ENCODE peak calls at places on chromosomes 13 and 19, in seven cellular contexts. One of them, this sample, is unnamed.

GRCh38 chr19:19566306-19566705 is 28.2 kb downstream of the CILP2 start:
- DNase-seq in EH: peak; percentile 75
- DNase-seq in AG09309: no peak
- DNase-seq in iris pigment epithelial cell: peak; percentile 56
- DNase-seq in hippocampal formation: no peak
- DNase-seq in activated CD8-positive, alpha-beta memory T cell treated with anti-CD3 and anti-CD28 coated beads, Interleukin-2, amount 10 ng/mL, durations not matched to agents 7 days and 5 days: no peak
- DNase-seq in GM04504: no peak
- DNase-seq in this sample: no peak

GRCh38 chr19:34317311-34317927 is 47.6 kb upstream of the GPI start:
- DNase-seq in EH: no peak
- DNase-seq in AG09309: no peak
- DNase-seq in iris pigment epithelial cell: peak; percentile 32
- DNase-seq in hippocampal formation: no peak
- DNase-seq in activated CD8-positive, alpha-beta memory T cell treated with anti-CD3 and anti-CD28 coated beads, Interleukin-2, amount 10 ng/mL, durations not matched to agents 7 days and 5 days: no peak
- DNase-seq in GM04504: no peak
- DNase-seq in this sample: no peak

GRCh38 chr19:20423381-20424207 is 142.0 kb downstream of the ZNF737 start:
- DNase-seq in EH: peak; percentile 72
- DNase-seq in AG09309: no peak
- DNase-seq in iris pigment epithelial cell: peak; percentile 86
- DNase-seq in hippocampal formation: peak; percentile 46
- DNase-seq in activated CD8-positive, alpha-beta memory T cell treated with anti-CD3 and anti-CD28 coated beads, Interleukin-2, amount 10 ng/mL, durations not matched to agents 7 days and 5 days: peak; percentile 68
- DNase-seq in GM04504: peak; percentile 55
- DNase-seq in this sample: no peak

GRCh38 chr19:3964256-3965194 is 6.4 kb downstream of the DAPK3 start:
- DNase-seq in EH: no peak
- DNase-seq in AG09309: no peak
- DNase-seq in iris pigment epithelial cell: no peak
- DNase-seq in hippocampal formation: no peak
- DNase-seq in activated CD8-positive, alpha-beta memory T cell treated with anti-CD3 and anti-CD28 coated beads, Interleukin-2, amount 10 ng/mL, durations not matched to agents 7 days and 5 days: no peak
- DNase-seq in GM04504: no peak
- DNase-seq in this sample: no peak

GRCh38 chr13:112465251-112466131 is 89.3 kb downstream of the SPACA7 start:
- DNase-seq in EH: no peak
- DNase-seq in AG09309: no peak
- DNase-seq in iris pigment epithelial cell: no peak
- DNase-seq in hippocampal formation: no peak
- DNase-seq in activated CD8-positive, alpha-beta memory T cell treated with anti-CD3 and anti-CD28 coated beads, Interleukin-2, amount 10 ng/mL, durations not matched to agents 7 days and 5 days: peak; percentile 21
- DNase-seq in GM04504: no peak
- DNase-seq in this sample: no peak

GRCh38 chr13:34371645-34372044 is 553.7 kb downstream of the RFC3 start:
- DNase-seq in EH: no peak
- DNase-seq in AG09309: no peak
- DNase-seq in iris pigment epithelial cell: no peak
- DNase-seq in hippocampal formation: no peak
- DNase-seq in activated CD8-positive, alpha-beta memory T cell treated with anti-CD3 and anti-CD28 coated beads, Interleukin-2, amount 10 ng/mL, durations not matched to agents 7 days and 5 days: no peak
- DNase-seq in GM04504: no peak
- DNase-seq in this sample: no peak

GRCh38 chr13:98396071-98396710 is 180.7 kb downstream of the STK24 start:
- DNase-seq in EH: no peak
- DNase-seq in AG09309: no peak
- DNase-seq in iris pigment epithelial cell: peak; percentile 12
- DNase-seq in hippocampal formation: no peak
- DNase-seq in activated CD8-positive, alpha-beta memory T cell treated with anti-CD3 and anti-CD28 coated beads, Interleukin-2, amount 10 ng/mL, durations not matched to agents 7 days and 5 days: no peak
- DNase-seq in GM04504: no peak
- DNase-seq in this sample: no peak

GRCh38 chr13:93614776-93615175 is 388.2 kb downstream of the GPC6 start:
- DNase-seq in EH: no peak
- DNase-seq in AG09309: no peak
- DNase-seq in iris pigment epithelial cell: no peak
- DNase-seq in hippocampal formation: no peak
- DNase-seq in activated CD8-positive, alpha-beta memory T cell treated with anti-CD3 and anti-CD28 coated beads, Interleukin-2, amount 10 ng/mL, durations not matched to agents 7 days and 5 days: no peak
- DNase-seq in GM04504: no peak
- DNase-seq in this sample: no peak

GRCh38 chr13:114264886-114265611 is 16.4 kb upstream of the UPF3A start:
- DNase-seq in EH: peak; percentile 92
- DNase-seq in AG09309: peak; percentile 44
- DNase-seq in iris pigment epithelial cell: peak; percentile 76
- DNase-seq in hippocampal formation: no peak
- DNase-seq in activated CD8-positive, alpha-beta memory T cell treated with anti-CD3 and anti-CD28 coated beads, Interleukin-2, amount 10 ng/mL, durations not matched to agents 7 days and 5 days: no peak
- DNase-seq in GM04504: no peak
- DNase-seq in this sample: no peak

GRCh38 chr13:112752711-112753541 is 63.1 kb downstream of the ATP11A start:
- DNase-seq in EH: no peak
- DNase-seq in AG09309: no peak
- DNase-seq in iris pigment epithelial cell: no peak
- DNase-seq in hippocampal formation: peak; percentile 37
- DNase-seq in activated CD8-positive, alpha-beta memory T cell treated with anti-CD3 and anti-CD28 coated beads, Interleukin-2, amount 10 ng/mL, durations not matched to agents 7 days and 5 days: no peak
- DNase-seq in GM04504: no peak
- DNase-seq in this sample: no peak

GRCh38 chr19:35383536-35383935 is 12.7 kb downstream of the GPR42 start:
- DNase-seq in EH: no peak
- DNase-seq in AG09309: no peak
- DNase-seq in iris pigment epithelial cell: no peak
- DNase-seq in hippocampal formation: no peak
- DNase-seq in activated CD8-positive, alpha-beta memory T cell treated with anti-CD3 and anti-CD28 coated beads, Interleukin-2, amount 10 ng/mL, durations not matched to agents 7 days and 5 days: no peak
- DNase-seq in GM04504: no peak
- DNase-seq in this sample: no peak

GRCh38 chr19:40512473-40513344 is 45.9 kb downstream of the SPTBN4 start:
- DNase-seq in EH: peak; percentile 12
- DNase-seq in AG09309: no peak
- DNase-seq in iris pigment epithelial cell: peak; percentile 33
- DNase-seq in hippocampal formation: no peak
- DNase-seq in activated CD8-positive, alpha-beta memory T cell treated with anti-CD3 and anti-CD28 coated beads, Interleukin-2, amount 10 ng/mL, durations not matched to agents 7 days and 5 days: no peak
- DNase-seq in GM04504: no peak
- DNase-seq in this sample: no peak

GRCh38 chr13:112124100-112124499 is 57.2 kb downstream of the SOX1 start:
- DNase-seq in EH: no peak
- DNase-seq in AG09309: no peak
- DNase-seq in iris pigment epithelial cell: no peak
- DNase-seq in hippocampal formation: no peak
- DNase-seq in activated CD8-positive, alpha-beta memory T cell treated with anti-CD3 and anti-CD28 coated beads, Interleukin-2, amount 10 ng/mL, durations not matched to agents 7 days and 5 days: no peak
- DNase-seq in GM04504: no peak
- DNase-seq in this sample: no peak

GRCh38 chr13:64871742-64872141 is 2358.4 kb downstream of the PCDH9 start:
- DNase-seq in EH: peak; percentile 4
- DNase-seq in AG09309: no peak
- DNase-seq in iris pigment epithelial cell: no peak
- DNase-seq in hippocampal formation: no peak
- DNase-seq in activated CD8-positive, alpha-beta memory T cell treated with anti-CD3 and anti-CD28 coated beads, Interleukin-2, amount 10 ng/mL, durations not matched to agents 7 days and 5 days: no peak
- DNase-seq in GM04504: no peak
- DNase-seq in this sample: no peak

GRCh38 chr13:34207334-34207733 is 389.4 kb downstream of the RFC3 start:
- DNase-seq in EH: peak; percentile 94
- DNase-seq in AG09309: peak; percentile 34
- DNase-seq in iris pigment epithelial cell: peak; percentile 94
- DNase-seq in hippocampal formation: no peak
- DNase-seq in activated CD8-positive, alpha-beta memory T cell treated with anti-CD3 and anti-CD28 coated beads, Interleukin-2, amount 10 ng/mL, durations not matched to agents 7 days and 5 days: no peak
- DNase-seq in GM04504: peak; percentile 61
- DNase-seq in this sample: peak; percentile 61

GRCh38 chr19:6718111-6718740 is 2.2 kb downstream of the C3 start:
- DNase-seq in EH: no peak
- DNase-seq in AG09309: no peak
- DNase-seq in iris pigment epithelial cell: no peak
- DNase-seq in hippocampal formation: no peak
- DNase-seq in activated CD8-positive, alpha-beta memory T cell treated with anti-CD3 and anti-CD28 coated beads, Interleukin-2, amount 10 ng/mL, durations not matched to agents 7 days and 5 days: no peak
- DNase-seq in GM04504: no peak
- DNase-seq in this sample: no peak

GRCh38 chr13:44302233-44302632 is 71.4 kb upstream of the SERP2 start:
- DNase-seq in EH: no peak
- DNase-seq in AG09309: no peak
- DNase-seq in iris pigment epithelial cell: no peak
- DNase-seq in hippocampal formation: no peak
- DNase-seq in activated CD8-positive, alpha-beta memory T cell treated with anti-CD3 and anti-CD28 coated beads, Interleukin-2, amount 10 ng/mL, durations not matched to agents 7 days and 5 days: no peak
- DNase-seq in GM04504: no peak
- DNase-seq in this sample: no peak